ENCODE peak calls at places on chromosomes 7 and 10, in four cellular contexts. K is WTC11, Z is K562, X is H1. N is an unnamed sample.

GRCh38 chr10:3709456-3709855 is 75.6 kb downstream of the KLF6 start:
- DNase-seq in K (no peak), Z (no peak), X (no peak), N (no peak)

GRCh38 chr7:116139007-116139406 is 71.3 kb upstream of the TES start:
- DNase-seq in K (no peak), Z (no peak), X (no peak), N (no peak)

GRCh38 chr10:126439947-126440346 is 51.7 kb upstream of the ADAM12 start:
- DNase-seq in K (no peak), Z (no peak), X (no peak), N (no peak)

GRCh38 chr7:158111556-158111880 is 476.1 kb downstream of the PTPRN2 start:
- DNase-seq in K (no peak), Z (no peak), X (no peak), N (no peak)

GRCh38 chr10:4820804-4821401 is 5.1 kb upstream of the AKR1E2 start:
- DNase-seq in K (no peak), Z (no peak), X (no peak), N (no peak)

GRCh38 chr10:51000976-51001375 is 73.3 kb upstream of the PRKG1 start:
- DNase-seq in K (no peak), Z (no peak), X (no peak), N (no peak)

GRCh38 chr7:41323811-41324210 is 379.1 kb downstream of the INHBA start:
- DNase-seq in K (no peak), Z (no peak), X (no peak), N (no peak)

GRCh38 chr7:126368-126767 is 66.0 kb upstream of the FAM20C start:
- DNase-seq in K (no peak), Z (no peak), X (no peak), N (no peak)

GRCh38 chr7:135493362-135493761 is 16.5 kb downstream of the CNOT4 start:
- DNase-seq in K (no peak), Z (no peak), X (no peak), N (no peak)

GRCh38 chr10:103637855-103638561 is 144.5 kb downstream of the NEURL1 start:
- DNase-seq in K (no peak), Z (no peak), X (no peak), N (no peak)

GRCh38 chr10:96124230-96125141 is 5.6 kb upstream of the ZNF518A start:
- DNase-seq in K (peak), Z (peak), X (peak), N (peak)

GRCh38 chr10:27661511-27662286 is 83.9 kb downstream of the MKX start:
- DNase-seq in K (no peak), Z (no peak), X (no peak), N (no peak)

GRCh38 chr7:98285132-98286092 is 3.9 kb downstream of the BRI3 start:
- DNase-seq in K (no peak), Z (no peak), X (no peak), N (peak)

GRCh38 chr7:65731129-65731528 is 141.7 kb upstream of the VKORC1L1 start:
- DNase-seq in K (no peak), Z (no peak), X (no peak), N (no peak)

GRCh38 chr7:151719031-151719894 is 157.7 kb downstream of the PRKAG2 start:
- DNase-seq in K (no peak), Z (no peak), X (no peak), N (peak)

GRCh38 chr10:33459597-33459996 is 125.1 kb upstream of the NRP1 start:
- DNase-seq in K (no peak), Z (no peak), X (no peak), N (no peak)

GRCh38 chr10:84341538-84341856 is 13.1 kb downstream of the CCSER2 start:
- DNase-seq in K (peak), Z (peak), X (no peak), N (no peak)

GRCh38 chr10:130190065-130190736 is 54.0 kb downstream of the GLRX3 start:
- DNase-seq in K (peak), Z (no peak), X (peak), N (peak)

GRCh38 chr7:3579638-3580219 is 278.7 kb downstream of the SDK1 start:
- DNase-seq in K (no peak), Z (no peak), X (no peak), N (no peak)

GRCh38 chr10:110172155-110172554 is 35.2 kb upstream of the MXI1 start:
- DNase-seq in K (no peak), Z (no peak), X (no peak), N (no peak)

GRCh38 chr10:50439187-50439586 is 184.6 kb downstream of the SGMS1 start:
- DNase-seq in K (no peak), Z (no peak), X (no peak), N (no peak)

GRCh38 chr7:97272237-97272975 is 154.9 kb downstream of the SDHAF3 start:
- DNase-seq in K (no peak), Z (no peak), X (no peak), N (no peak)
- TF ChIP-seq TEAD4 in K (no peak), Z (no peak), X (no peak), N (no peak)

GRCh38 chr7:17832242-17832641 is 108.1 kb downstream of the SNX13 start:
- DNase-seq in K (no peak), Z (no peak), X (no peak), N (no peak)

GRCh38 chr7:17830206-17830605 is 110.1 kb downstream of the SNX13 start:
- DNase-seq in K (no peak), Z (no peak), X (no peak), N (no peak)

GRCh38 chr7:17832820-17833219 is 107.5 kb downstream of the SNX13 start:
- DNase-seq in K (no peak), Z (no peak), X (no peak), N (no peak)

DNA sequence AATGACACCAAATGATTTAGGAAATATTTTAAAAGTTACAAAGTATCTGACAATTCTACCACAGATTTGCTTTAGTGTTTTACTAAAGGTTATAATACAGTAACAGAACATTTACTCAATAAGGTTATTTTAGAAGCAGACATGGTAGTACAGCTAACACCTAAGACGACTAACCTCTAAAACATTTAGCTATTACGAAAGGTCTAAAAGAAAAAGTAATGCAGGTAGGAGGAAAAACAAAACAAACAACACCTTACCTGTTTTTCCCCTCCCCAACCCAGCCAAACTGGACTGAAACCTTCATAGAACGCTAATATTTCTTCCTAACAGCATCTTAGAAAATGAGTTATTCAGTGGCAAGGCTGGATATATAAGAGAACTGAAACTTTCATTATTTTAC is 111.3 kb downstream of the SNX13 start:
- DNase-seq in K (no peak), Z (no peak), X (no peak), N (no peak)
- TF ChIP-seq TEAD4 in K (no peak), Z (no peak), X (no peak), N (no peak)

DNA sequence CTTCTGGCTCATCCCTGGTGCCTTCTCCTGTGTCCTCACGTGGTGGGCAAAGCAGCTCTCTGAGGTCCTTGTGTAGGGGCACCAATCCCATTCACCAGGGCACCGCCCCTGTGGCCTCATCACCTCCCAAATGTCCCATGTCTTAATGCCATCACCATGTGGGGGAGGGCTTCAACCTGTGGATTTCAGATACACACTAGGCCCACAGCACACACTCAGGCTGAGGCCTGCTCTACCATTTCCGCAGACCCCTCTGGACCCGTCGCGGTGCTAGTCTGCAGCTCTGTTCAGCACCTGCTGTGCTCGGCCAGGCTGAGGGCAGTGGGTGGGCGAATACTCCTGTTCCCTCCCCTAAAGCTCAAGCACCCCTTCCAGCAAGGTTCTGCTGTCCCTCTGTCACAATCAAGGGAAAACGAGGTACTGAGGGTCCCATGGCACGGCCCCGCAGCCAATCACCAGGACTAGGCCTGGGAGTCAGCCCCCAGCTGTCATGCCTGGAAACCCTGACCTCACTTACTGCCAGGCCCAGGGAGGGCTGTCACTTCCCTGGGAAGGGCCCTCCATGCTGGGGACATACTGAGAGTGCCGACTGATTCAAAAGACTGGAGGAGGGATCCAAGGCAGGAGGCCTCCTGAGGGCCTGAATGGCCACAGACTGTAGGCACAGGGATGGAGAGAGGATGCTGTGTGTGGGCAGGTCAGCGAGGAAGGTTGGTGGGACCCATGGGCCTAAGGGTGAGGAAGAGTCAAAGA is 123.8 kb upstream of the RET start:
- DNase-seq in K (peak), Z (no peak), X (no peak), N (no peak)
- TF ChIP-seq TEAD4 in K (no peak), Z (no peak), X (no peak), N (no peak)

GRCh38 chr7:81460646-81461045 is 309.2 kb downstream of the HGF start:
- DNase-seq in K (no peak), Z (no peak), X (no peak), N (no peak)
- TF ChIP-seq TEAD4 in K (no peak), Z (no peak), X (no peak), N (no peak)

GRCh38 chr10:112227331-112227961 is 43.9 kb upstream of the GPAM start:
- DNase-seq in K (no peak), Z (no peak), X (no peak), N (no peak)

GRCh38 chr10:112229096-112229495 is 45.5 kb upstream of the GPAM start:
- DNase-seq in K (no peak), Z (no peak), X (no peak), N (no peak)

GRCh38 chr10:112225771-112226438 is 42.3 kb upstream of the GPAM start:
- DNase-seq in K (no peak), Z (no peak), X (no peak), N (no peak)

GRCh38 chr10:112224933-112225529 is 41.5 kb upstream of the GPAM start:
- DNase-seq in K (no peak), Z (no peak), X (no peak), N (no peak)

DNA sequence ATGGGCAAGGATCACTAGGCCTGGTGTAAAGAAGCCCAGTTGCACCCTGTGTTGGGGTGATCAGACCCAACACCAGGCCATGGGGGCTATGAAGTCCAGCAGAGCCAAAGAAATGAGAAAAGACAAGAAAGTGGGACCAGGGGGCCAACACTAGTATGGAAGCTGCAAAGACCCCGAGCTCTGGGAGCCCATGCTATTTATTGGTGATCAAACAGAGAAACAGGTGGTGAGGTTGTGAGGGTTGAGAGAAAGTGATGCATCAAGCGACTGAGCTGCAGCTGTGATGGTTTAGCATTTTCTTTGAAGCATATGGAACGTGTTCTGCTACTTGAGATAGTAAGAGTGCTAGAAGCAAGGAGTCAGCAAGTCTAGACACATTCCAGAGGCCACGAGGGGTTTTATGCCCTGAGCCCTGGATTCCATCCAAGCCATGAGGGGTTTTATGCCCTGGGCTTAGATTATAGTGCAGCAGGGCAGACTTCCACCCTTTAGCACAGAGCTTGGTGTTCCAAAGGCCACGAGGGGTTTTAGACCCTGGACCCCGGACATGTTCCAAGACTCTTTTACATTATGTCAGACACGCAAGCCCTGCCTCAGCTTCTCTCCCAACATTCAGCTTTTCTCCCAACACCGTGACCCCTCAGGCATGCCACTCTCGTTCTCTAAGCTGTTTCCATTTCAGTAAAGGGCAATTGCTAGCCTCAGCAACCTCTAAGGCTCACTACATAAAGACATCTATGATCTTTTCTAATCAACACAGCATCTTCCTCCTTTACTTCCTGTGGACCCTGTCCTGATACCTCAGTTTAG is 43.1 kb upstream of the GPAM start:
- DNase-seq in K (no peak), Z (no peak), X (no peak), N (no peak)
- TF ChIP-seq TEAD4 in K (no peak), Z (no peak), X (no peak), N (no peak)

N was measured in SK-N-SH.